ENCODE peak calls at places on chromosome 16, in five cellular contexts. B is H54, R is M059J, D is Daoy, K is bronchial epithelial cell. J is an unnamed sample.

GRCh38 chr16:11586856-11587642 is at the start of gene LITAF:
- DNase-seq in B (peak; percentile 78), R (peak; percentile 66), D (peak; percentile 64), K (no peak), J (no peak)

GRCh38 chr16:4894276-4895150 is 42.4 kb downstream of the PPL start:
- DNase-seq in B (no peak), R (no peak), D (peak; percentile 14), K (no peak), J (no peak)

GRCh38 chr16:87790278-87791023 is 24.7 kb upstream of the KLHDC4 start:
- DNase-seq in B (no peak), R (peak; percentile 97), D (peak; percentile 79), K (peak; percentile 88), J (peak; percentile 32)

GRCh38 chr16:31008154-31008950 is 2.1 kb downstream of the STX1B start:
- DNase-seq in B (peak; percentile 96), R (peak; percentile 92), D (peak; percentile 89), K (peak; percentile 66), J (peak; percentile 72)

GRCh38 chr16:51994597-51994996 is 552.3 kb downstream of the TOX3 start:
- DNase-seq in B (no peak), R (peak; percentile 92), D (peak; percentile 3), K (peak; percentile 100), J (peak; percentile 68)

GRCh38 chr16:22077700-22078313 is 14.5 kb upstream of the VWA3A start:
- DNase-seq in B (peak; percentile 40), R (peak; percentile 59), D (peak; percentile 26), K (peak; percentile 41), J (peak; percentile 7)

GRCh38 chr16:4511441-4512082 is 27.0 kb downstream of the CDIP1 start:
- DNase-seq in B (peak; percentile 45), R (peak; percentile 42), D (no peak), K (peak; percentile 51), J (peak; percentile 13)

GRCh38 chr16:22027633-22028032 is 19.7 kb downstream of the MOSMO start:
- DNase-seq in B (no peak), R (no peak), D (no peak), K (no peak), J (no peak)

GRCh38 chr16:81401035-81401950 is 43.3 kb upstream of the CMIP start:
- DNase-seq in B (peak; percentile 88), R (peak; percentile 95), D (peak; percentile 85), K (peak; percentile 90), J (peak; percentile 56)

GRCh38 chr16:68257251-68257905 is 6.9 kb upstream of the SLC7A6 start:
- DNase-seq in B (peak; percentile 43), R (peak; percentile 38), D (no peak), K (no peak), J (no peak)

GRCh38 chr16:30985401-30986128 is 558 bp downstream of the HSD3B7 start:
- DNase-seq in B (no peak), R (peak; percentile 61), D (peak; percentile 61), K (peak; percentile 39), J (peak; percentile 63)

GRCh38 chr16:72149676-72150464 is 22.1 kb downstream of the PMFBP1 start:
- DNase-seq in B (no peak), R (no peak), D (no peak), K (no peak), J (no peak)

GRCh38 chr16:52592778-52593177 is 45.8 kb upstream of the TOX3 start:
- DNase-seq in B (no peak), R (no peak), D (no peak), K (no peak), J (no peak)

GRCh38 chr16:71565812-71566700 is 10.8 kb downstream of the TAT start:
- DNase-seq in B (no peak), R (no peak), D (no peak), K (no peak), J (no peak)

GRCh38 chr16:88014201-88014781 is 63.1 kb downstream of the BANP start:
- DNase-seq in B (no peak), R (peak; percentile 75), D (peak; percentile 88), K (no peak), J (no peak)